ENCODE peak calls at places on chromosome 7, in eight cellular contexts. Y is fibroblast of mammary gland, C is esophagus muscularis mucosa, R is esophagus squamous epithelium, T is OCI-LY7, S is fibroblast of the aortic adventitia, V is gastrocnemius medialis, X is kidney. E is an unnamed sample.

GRCh38 chr7:34747176-34747781 is 89.3 kb downstream of the NPSR1 start:
- DNase-seq in C (no peak), V (no peak), R (no peak), T (no peak), Y (no peak), S (no peak), X (no peak), E (no peak)

GRCh38 chr7:94258418-94258817 is 136.3 kb upstream of the COL1A2 start:
- DNase-seq in S (no peak), V (no peak), R (no peak), T (no peak), C (no peak), Y (no peak), X (no peak), E (no peak)

GRCh38 chr7:130937016-130937415 is 203.0 kb upstream of the KLF14 start:
- DNase-seq in C (peak; percentile 60), T (no peak), Y (no peak), X (no peak), V (no peak), R (no peak), S (no peak), E (no peak)

GRCh38 chr7:27251513-27252306 is 9.1 kb downstream of the EVX1 start:
- DNase-seq in V (no peak), C (no peak), S (no peak), X (no peak), R (no peak), T (no peak), Y (no peak), E (no peak)

GRCh38 chr7:108653526-108653925 is 83.9 kb downstream of the DNAJB9 start:
- DNase-seq in R (no peak), T (no peak), S (no peak), V (no peak), C (no peak), Y (no peak), X (no peak), E (peak; percentile 14)

GRCh38 chr7:97002555-97003261 is 2.6 kb upstream of the DLX6 start:
- DNase-seq in R (no peak), S (no peak), C (peak; percentile 50), T (no peak), V (no peak), X (peak; percentile 27), Y (no peak), E (no peak)

GRCh38 chr7:95547356-95547755 is 49.0 kb downstream of the PDK4 start:
- DNase-seq in Y (no peak), R (no peak), S (no peak), V (no peak), T (no peak), X (no peak), C (no peak), E (peak; percentile 25)

GRCh38 chr7:105178928-105179541 is 165.0 kb downstream of the KMT2E start:
- DNase-seq in C (no peak), Y (no peak), X (no peak), T (no peak), V (no peak), S (no peak), R (no peak), E (no peak)

GRCh38 chr7:791481-791880 is 40.8 kb upstream of the SUN1 start:
- DNase-seq in S (no peak), Y (no peak), T (no peak), C (no peak), V (no peak), X (peak; percentile 15), R (no peak), E (no peak)

GRCh38 chr7:118185163-118185860 is 1.3 kb downstream of the LSM8 start:
- DNase-seq in C (no peak), S (peak; percentile 77), T (peak; percentile 19), X (no peak), R (no peak), Y (peak; percentile 45), V (no peak), E (peak; percentile 21)

GRCh38 chr7:107584716-107585115 is 4.7 kb downstream of the BCAP29 start:
- DNase-seq in C (no peak), V (no peak), X (no peak), S (no peak), Y (no peak), R (no peak), T (no peak), E (no peak)

GRCh38 chr7:28107960-28108359 is 72.6 kb downstream of the JAZF1 start:
- DNase-seq in R (no peak), Y (no peak), V (no peak), X (no peak), C (peak; percentile 68), T (no peak), S (peak; percentile 43), E (peak; percentile 44)

GRCh38 chr7:132709971-132710567 is 133.8 kb upstream of the PLXNA4 start:
- DNase-seq in R (no peak), S (peak; percentile 60), T (peak; percentile 53), V (no peak), C (no peak), X (no peak), Y (peak; percentile 57), E (peak; percentile 61)
- TF ChIP-seq CTCF in R (peak; percentile 24), S (peak; percentile 63), T (peak; percentile 86), V (peak; percentile 45), C (peak; percentile 29), X (peak; percentile 21), Y (peak; percentile 68), E (peak; percentile 54)

DNA sequence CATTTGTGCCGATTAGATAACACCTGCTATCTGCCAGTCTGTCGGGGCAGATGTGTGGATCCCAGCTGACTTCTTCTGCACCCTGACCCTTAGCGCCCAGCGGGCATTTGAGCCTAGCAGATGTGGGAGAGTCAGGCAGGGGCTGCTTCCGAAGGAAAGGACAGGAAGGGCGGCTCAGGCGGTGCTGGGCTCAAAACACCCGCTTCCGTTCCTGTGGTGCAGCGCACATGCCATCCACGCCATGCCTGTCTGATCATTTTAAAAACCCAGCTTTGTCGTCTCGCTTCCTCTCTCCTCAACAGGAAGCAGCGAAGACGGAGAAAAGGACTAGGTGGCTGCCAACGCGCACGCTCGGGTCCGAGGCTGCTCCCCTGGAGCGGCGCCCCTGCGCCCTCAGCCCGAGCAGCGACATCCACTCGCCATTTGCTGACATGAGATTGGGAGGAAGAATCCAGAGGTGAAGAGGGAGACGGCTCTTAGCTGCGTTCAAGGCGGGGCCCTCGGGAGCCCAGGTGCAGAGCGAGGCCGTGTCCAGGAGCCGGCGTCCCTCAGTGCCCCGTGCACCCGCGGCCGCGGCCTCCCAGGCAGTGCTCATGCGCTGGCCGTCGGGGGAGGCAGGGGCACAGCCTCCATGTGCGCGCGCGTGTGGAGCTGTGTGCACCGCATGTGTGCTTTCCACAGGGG is 5.9 kb upstream of the BHLHA15 start:
- DNase-seq in V (no peak), T (no peak), X (peak; percentile 53), R (no peak), S (no peak), Y (no peak), C (no peak), E (no peak)
- H3K4me3 ChIP-seq in V (no peak overlapping the region), T (no peak overlapping the region), X (no peak overlapping the region), R (no peak overlapping the region), S (no peak overlapping the region), Y (no peak overlapping the region), C (no peak overlapping the region), E (no peak overlapping the region)

DNA sequence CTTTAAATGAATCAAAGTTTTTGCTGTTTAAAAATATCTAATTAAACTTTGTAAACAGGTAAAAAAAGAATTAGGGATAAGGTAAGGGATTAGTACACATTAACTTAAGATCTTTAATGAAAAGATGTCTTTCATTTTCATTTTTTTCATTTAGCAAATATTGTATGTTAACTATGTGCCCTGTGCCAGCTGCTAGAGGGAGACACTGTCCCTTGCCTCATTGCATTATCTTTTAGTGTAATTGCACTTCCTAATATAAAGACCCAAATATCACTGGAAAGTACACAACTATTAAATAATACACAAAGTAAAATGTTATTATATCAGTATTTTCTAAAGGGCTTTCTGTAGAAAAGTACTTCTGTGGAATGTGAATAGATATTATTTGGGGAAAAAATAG is 102.7 kb downstream of the GPR37 start:
- DNase-seq in C (no peak), R (no peak), T (no peak), Y (no peak), V (no peak), X (no peak), S (no peak), E (no peak)
- TF ChIP-seq CTCF in C (no peak), R (no peak), T (no peak), Y (no peak), V (no peak), X (no peak), S (no peak), E (no peak)

DNA sequence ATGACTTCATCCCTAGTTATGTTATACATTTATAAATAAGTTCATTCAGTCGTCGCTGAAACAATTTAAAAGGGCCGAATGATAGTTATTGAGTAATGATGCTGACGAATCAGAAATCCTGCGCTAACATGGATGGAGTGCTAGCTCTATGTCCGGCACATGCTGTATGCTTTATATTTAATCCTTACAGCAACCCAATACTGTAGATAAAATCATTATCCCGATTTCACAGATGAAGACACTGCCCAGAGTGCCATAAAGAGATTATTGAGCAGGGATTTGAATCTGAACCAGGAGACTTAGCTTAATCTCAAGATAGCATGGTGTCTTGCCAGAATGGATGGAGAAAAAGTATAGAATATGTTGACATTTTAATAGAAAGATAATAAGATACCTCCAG is 1.1 kb upstream of the ICA1 start:
- DNase-seq in V (no peak), C (no peak), S (no peak), T (no peak), X (no peak), R (no peak), Y (no peak), E (no peak)
- H3K4me3 ChIP-seq in V (no peak overlapping the region), C (no peak overlapping the region), S (no peak overlapping the region), T (no peak overlapping the region), X (no peak overlapping the region), R (no peak overlapping the region), Y (no peak overlapping the region), E (no peak overlapping the region)

E was measured in cardiac fibroblast.